ENCODE peak calls at places on chromosomes 6 and 20, in seven cellular contexts. H is HepG2, A is K562, M is SK-N-SH, S is GM12892, Z is H1, I is GM12878. U is an unnamed sample.

GRCh38 chr6:90068835-90069478 is 174.7 kb downstream of the GJA10 start:
- DNase-seq in H (no peak), A (peak), M (no peak), S (no peak), Z (no peak), I (no peak), U (no peak)

GRCh38 chr6:144497650-144498049 is 212.5 kb downstream of the UTRN start:
- DNase-seq in H (no peak), A (no peak), M (no peak), S (no peak), Z (no peak), I (no peak), U (no peak)

GRCh38 chr6:104527761-104528415 is 331.8 kb downstream of the HACE1 start:
- DNase-seq in H (peak), A (peak), M (no peak), S (no peak), Z (peak), I (no peak), U (no peak)

GRCh38 chr20:11777861-11778570 is 139.7 kb upstream of the BTBD3 start:
- DNase-seq in H (no peak), A (no peak), M (peak), S (no peak), Z (no peak), I (no peak), U (no peak)

GRCh38 chr6:62613920-62614319 is 327.9 kb upstream of the KHDRBS2 start:
- DNase-seq in H (no peak), A (no peak), M (no peak), S (no peak), Z (no peak), I (no peak), U (no peak)

GRCh38 chr6:49978332-49979226 is 9.2 kb upstream of the DEFB113 start:
- DNase-seq in H (no peak), A (no peak), M (no peak), S (no peak), Z (no peak), I (no peak), U (no peak)

GRCh38 chr6:158161566-158162254 is 6.4 kb downstream of the SERAC1 start:
- DNase-seq in H (no peak), A (peak), M (no peak), S (no peak), Z (no peak), I (no peak), U (no peak)

GRCh38 chr6:88171312-88171711 is 5.2 kb upstream of the CNR1 start:
- DNase-seq in H (no peak), A (peak), M (no peak), S (no peak), Z (no peak), I (no peak), U (no peak)

GRCh38 chr6:71299541-71300470 is 11.2 kb downstream of the OGFRL1 start:
- DNase-seq in H (no peak), A (no peak), M (no peak), S (no peak), Z (no peak), I (no peak), U (no peak)

GRCh38 chr20:12049125-12049524 is 131.4 kb downstream of the BTBD3 start:
- DNase-seq in H (no peak), A (no peak), M (no peak), S (no peak), Z (no peak), I (no peak), U (no peak)

GRCh38 chr20:30963591-30963990 is 293.9 kb upstream of the DEFB115 start:
- DNase-seq in H (no peak), A (no peak), M (no peak), S (no peak), Z (no peak), I (no peak), U (no peak)

GRCh38 chr20:58064411-58065010 is 163.9 kb downstream of the ANKRD60 start:
- DNase-seq in H (no peak), A (no peak), M (no peak), S (no peak), Z (peak), I (no peak), U (no peak)

DNA sequence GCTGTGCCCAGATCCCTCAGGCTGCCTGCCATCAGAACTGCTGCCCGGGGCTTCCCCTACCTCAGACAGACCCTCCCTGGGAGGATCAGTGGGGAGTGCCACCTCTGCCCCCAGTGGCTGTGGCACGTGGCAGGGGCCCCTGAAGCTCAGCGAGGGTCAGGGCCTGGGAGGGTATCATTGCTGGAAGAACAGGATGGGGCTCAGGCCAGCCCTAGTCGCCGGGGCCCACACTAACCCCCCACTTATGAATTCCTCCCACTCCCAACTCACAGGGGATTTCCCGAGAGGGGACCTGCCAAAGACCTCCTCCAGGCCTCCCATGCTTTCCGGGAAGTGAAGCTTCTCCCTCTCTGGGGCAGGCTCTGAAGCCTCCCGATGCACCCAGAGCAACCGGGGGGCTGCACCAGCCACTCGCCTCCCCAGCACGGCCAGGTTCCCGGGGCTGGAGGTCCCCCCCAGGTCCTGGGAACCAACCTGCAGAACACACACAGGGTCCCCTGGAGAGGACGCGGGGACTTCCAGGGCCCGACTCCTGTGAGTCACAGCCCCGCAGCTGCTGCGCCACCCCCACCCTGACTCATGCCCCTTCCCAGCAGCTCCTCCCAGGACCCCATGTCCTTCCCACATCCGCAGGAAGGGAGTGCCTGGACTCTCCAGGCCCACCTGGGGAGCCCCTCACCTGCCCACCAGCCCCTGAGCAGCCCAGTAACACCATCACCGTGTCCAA is 2.5 kb downstream of the TNFRSF6B start:
- DNase-seq in H (no peak), A (peak), M (peak), S (peak), Z (no peak), I (peak), U (peak)
- TF ChIP-seq POLR2AphosphoS5 in H (peak), A (peak), M (peak), S (no peak), Z (peak), I (no peak), U (no peak)

GRCh38 chr6:22189946-22190345 is 106.9 kb downstream of the PRL start:
- DNase-seq in H (no peak), A (no peak), M (no peak), S (no peak), Z (no peak), I (no peak), U (no peak)
- TF ChIP-seq TAF1 in H (no peak), A (no peak), M (no peak), S (no peak), Z (no peak), I (no peak), U (no peak)

DNA sequence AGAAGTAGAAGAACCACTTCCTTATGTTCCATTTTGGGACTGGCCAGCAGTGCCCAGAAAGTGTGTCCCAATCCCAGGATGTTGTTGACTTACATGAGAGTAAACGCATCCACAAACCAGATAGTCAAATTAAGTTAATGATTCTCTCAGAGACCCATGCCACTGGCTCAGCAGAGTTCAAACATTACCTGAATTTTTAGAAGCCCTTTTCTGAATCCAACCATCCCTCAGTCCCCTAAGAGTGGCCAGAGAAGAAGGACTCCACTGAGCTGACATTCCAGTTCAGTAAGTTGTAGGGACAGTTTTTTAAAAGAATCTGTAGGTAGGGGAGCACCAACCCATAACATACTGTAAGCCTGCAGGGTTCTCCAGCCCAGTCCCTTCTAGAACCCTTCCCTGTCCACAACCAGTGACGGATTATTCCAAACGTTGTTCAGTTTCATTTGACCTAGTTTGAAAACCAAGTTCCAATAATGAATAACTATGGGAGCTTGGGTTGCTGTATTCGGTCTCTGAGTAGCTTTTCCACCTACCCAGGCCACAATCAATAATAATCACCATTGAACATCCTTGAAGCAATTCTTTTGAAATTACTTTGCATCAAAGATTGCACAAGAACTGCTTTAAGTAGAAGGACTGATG is 153.0 kb downstream of the LPA start:
- DNase-seq in H (no peak), A (no peak), M (no peak), S (no peak), Z (no peak), I (no peak), U (no peak)
- TF ChIP-seq POLR2AphosphoS5 in H (no peak), A (no peak), M (no peak), S (no peak), Z (no peak), I (no peak), U (no peak)

DNA sequence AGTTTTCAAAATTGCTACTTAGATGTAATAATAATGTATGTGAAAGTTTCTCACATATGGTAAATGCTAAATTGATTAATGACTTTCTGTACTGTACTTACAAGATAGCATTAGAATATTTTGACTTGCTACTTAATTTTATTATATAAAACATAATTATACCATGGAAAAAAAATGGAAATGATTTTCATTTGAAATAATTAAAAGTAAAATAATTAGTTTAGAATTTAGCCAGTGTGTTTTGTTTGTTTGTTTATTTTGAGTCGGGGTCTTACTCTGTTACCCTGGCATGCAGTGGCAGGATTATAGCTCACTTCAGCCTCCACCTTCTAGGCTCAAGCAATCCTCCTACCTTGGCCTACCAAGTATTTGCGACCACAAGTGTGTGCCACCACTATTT is 7.1 kb downstream of the STXBP5 start:
- DNase-seq in H (no peak), A (no peak), M (no peak), S (no peak), Z (no peak), I (no peak), U (no peak)
- TF ChIP-seq TAF1 in H (no peak), A (no peak), M (no peak), S (no peak), Z (no peak), I (no peak), U (no peak)

DNA sequence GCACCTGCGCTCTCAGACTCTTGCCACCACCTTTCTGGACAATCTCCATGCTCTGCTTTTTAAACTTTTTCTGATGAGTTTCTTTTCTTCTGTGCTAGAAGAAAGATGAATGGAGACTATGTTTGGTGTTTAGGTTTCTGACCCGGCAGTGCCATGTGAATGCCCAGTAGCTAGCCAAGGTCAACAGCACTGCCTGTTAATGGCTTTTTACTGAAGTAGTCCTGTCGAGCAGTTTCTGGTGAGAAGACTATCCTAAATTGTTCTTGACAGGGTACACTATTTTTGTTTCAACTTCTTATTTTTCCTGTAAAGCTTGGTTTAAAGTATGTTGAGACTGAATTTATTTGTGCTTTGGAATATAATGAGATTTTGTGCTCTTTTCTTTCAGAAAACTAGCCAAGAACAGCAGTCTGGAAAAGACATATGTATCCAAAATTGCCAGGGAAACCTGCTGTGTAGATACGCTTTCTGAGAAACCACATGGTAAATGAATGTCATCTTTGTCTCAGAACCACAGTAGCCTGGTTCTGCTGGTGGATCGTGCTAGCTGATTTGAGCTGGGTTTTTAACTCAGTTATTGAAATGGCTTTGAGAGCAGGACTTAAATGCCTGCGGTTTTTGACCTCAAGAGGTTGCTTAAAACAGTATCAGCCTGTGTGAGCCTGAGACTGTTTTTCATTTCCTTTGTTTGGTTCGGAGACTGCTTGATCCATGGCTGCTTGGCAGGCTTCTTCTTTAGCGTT is 48.1 kb downstream of the KCNS1 start:
- DNase-seq in H (no peak), A (no peak), M (no peak), S (peak), Z (no peak), I (peak), U (peak)
- TF ChIP-seq POLR2AphosphoS5 in H (no peak), A (no peak), M (peak), S (no peak), Z (no peak), I (no peak), U (no peak)

U was measured in GM12891.